ENCODE peak calls at places on chromosomes 11 and 22, in nine cellular contexts. N is CD4-positive, alpha-beta T cell; O is AG04450; C is uterus; M is NT2/D1; A is CD4-positive, CD25-positive, alpha-beta regulatory T cell; K is non-pigmented ciliary epithelial cell; D is amniotic stem cell; V is AG08395. J is an unnamed sample.

GRCh38 chr11:3614742-3615171 is 27.0 kb downstream of the ART5 start:
- DNase-seq in O (no peak), K (no peak), M (no peak), C (no peak), N (peak; percentile 12), D (no peak), V (peak; percentile 57), A (no peak), J (no peak)

GRCh38 chr11:46492540-46492939 is 101.0 kb upstream of the CHRM4 start:
- DNase-seq in N (no peak), D (no peak), V (peak; percentile 47), M (no peak), C (peak; percentile 27), O (no peak), A (no peak), K (no peak), J (no peak)

GRCh38 chr11:128707671-128708070 is 13.8 kb downstream of the FLI1 start:
- DNase-seq in K (no peak), M (no peak), V (peak; percentile 64), O (no peak), D (no peak), A (no peak), C (no peak), N (no peak), J (no peak)

GRCh38 chr11:78420796-78421209 is 3.2 kb upstream of the GAB2 start:
- DNase-seq in A (no peak), N (peak; percentile 7), V (no peak), M (no peak), C (peak; percentile 91), O (no peak), D (no peak), K (peak; percentile 55), J (no peak)

GRCh38 chr22:35582218-35582860 is 34.8 kb downstream of the MB start:
- DNase-seq in N (no peak), K (no peak), V (no peak), C (no peak), D (no peak), O (no peak), M (no peak), A (no peak), J (no peak)

GRCh38 chr11:20010861-20011225 is 149.4 kb downstream of the DBX1 start:
- DNase-seq in O (no peak), A (no peak), M (no peak), C (no peak), K (no peak), V (no peak), D (no peak), N (no peak), J (no peak)

GRCh38 chr11:91366816-91367215 is 857.8 kb upstream of the FAT3 start:
- DNase-seq in V (no peak), N (no peak), A (no peak), D (no peak), C (no peak), M (no peak), K (no peak), O (no peak), J (no peak)

GRCh38 chr11:69938206-69938605 is 119.0 kb upstream of the FGF3 start:
- DNase-seq in N (no peak), V (no peak), M (no peak), A (no peak), O (no peak), C (no peak), D (no peak), K (no peak), J (no peak)

GRCh38 chr11:78298216-78298860 is 109.6 kb downstream of the USP35 start:
- DNase-seq in V (no peak), K (no peak), A (no peak), O (no peak), N (no peak), C (no peak), M (no peak), D (no peak), J (no peak)

GRCh38 chr11:104106136-104106754 is 57.7 kb downstream of the PDGFD start:
- DNase-seq in C (no peak), A (no peak), N (no peak), V (peak; percentile 64), K (peak; percentile 32), O (peak; percentile 48), M (no peak), D (no peak), J (no peak)

GRCh38 chr11:34680918-34681554 is 60.1 kb downstream of the EHF start:
- DNase-seq in V (peak; percentile 72), K (peak; percentile 18), O (peak; percentile 4), C (no peak), N (no peak), M (no peak), D (peak; percentile 33), A (no peak), J (no peak)

GRCh38 chr11:115944596-115944995 is 440.4 kb upstream of the CADM1 start:
- DNase-seq in M (no peak), C (no peak), K (no peak), D (no peak), N (no peak), A (no peak), O (no peak), V (no peak), J (no peak)

GRCh38 chr11:35714882-35715612 is 52.5 kb downstream of the TRIM44 start:
- DNase-seq in O (no peak), C (no peak), M (no peak), V (peak; percentile 20), A (no peak), D (no peak), K (no peak), N (no peak), J (no peak)

GRCh38 chr11:75241036-75241905 is 697 bp downstream of the TPBGL start:
- DNase-seq in K (peak; percentile 19), C (peak; percentile 87), O (peak; percentile 34), A (peak; percentile 73), D (peak; percentile 64), V (peak; percentile 96), N (peak; percentile 64), M (peak; percentile 84), J (peak; percentile 77)

GRCh38 chr11:38582151-38582550 is 1984.1 kb upstream of the RAG2 start:
- DNase-seq in N (no peak), V (no peak), D (no peak), O (no peak), A (no peak), C (no peak), M (no peak), K (no peak), J (no peak)

GRCh38 chr11:64204464-64204989 is 2.0 kb upstream of the FERMT3 start:
- DNase-seq in K (peak; percentile 86), V (peak; percentile 96), N (peak; percentile 84), O (peak; percentile 95), D (peak; percentile 91), M (peak; percentile 78), C (peak; percentile 86), A (peak; percentile 71), J (peak; percentile 72)

GRCh38 chr22:25564320-25564978 is at the start of gene GRK3:
- DNase-seq in O (no peak), D (no peak), N (peak; percentile 20), V (peak; percentile 41), A (peak; percentile 44), M (peak; percentile 18), K (no peak), C (peak; percentile 73), J (no peak)

GRCh38 chr11:119484741-119485605 is 62.0 kb upstream of the THY1 start:
- DNase-seq in V (no peak), D (no peak), C (no peak), N (no peak), A (no peak), M (no peak), O (no peak), K (no peak), J (no peak)

GRCh38 chr22:31039393-31039792 is 41.7 kb upstream of the SMTN start:
- DNase-seq in N (no peak), C (peak; percentile 65), K (no peak), A (no peak), O (peak; percentile 71), M (no peak), V (peak; percentile 80), D (no peak), J (no peak)

GRCh38 chr11:69841859-69842698 is 22.9 kb upstream of the FGF3 start:
- DNase-seq in V (no peak), A (no peak), D (no peak), N (no peak), M (no peak), K (no peak), O (no peak), C (no peak), J (no peak)

GRCh38 chr22:29524440-29525191 is 28.9 kb downstream of the THOC5 start:
- DNase-seq in V (peak; percentile 47), M (no peak), C (no peak), K (no peak), D (no peak), A (no peak), N (no peak), O (no peak), J (peak; percentile 9)

GRCh38 chr11:2156416-2157182 is 4.4 kb downstream of the INS start:
- DNase-seq in K (no peak), D (peak; percentile 41), O (no peak), N (peak; percentile 28), M (no peak), V (peak; percentile 88), A (no peak), C (peak; percentile 67), J (peak; percentile 52)

GRCh38 chr11:12625438-12626071 is 48.7 kb upstream of the TEAD1 start:
- DNase-seq in C (no peak), M (no peak), D (peak; percentile 69), A (no peak), N (no peak), V (peak; percentile 18), K (peak; percentile 87), O (peak; percentile 92), J (no peak)

GRCh38 chr11:20342347-20343279 is 20.9 kb upstream of the HTATIP2 start:
- DNase-seq in M (peak; percentile 61), A (no peak), C (no peak), N (peak; percentile 14), O (no peak), V (no peak), K (no peak), D (no peak), J (no peak)

GRCh38 chr11:2089536-2090165 is 49.5 kb downstream of the IGF2 start:
- DNase-seq in N (no peak), V (peak; percentile 40), C (no peak), K (no peak), M (peak; percentile 66), A (no peak), D (no peak), O (no peak), J (peak; percentile 11)

GRCh38 chr11:103367650-103368049 is 258.4 kb downstream of the DYNC2H1 start:
- DNase-seq in O (no peak), K (no peak), V (peak; percentile 20), A (no peak), D (no peak), M (no peak), N (no peak), C (no peak), J (no peak)

GRCh38 chr11:103079833-103080232 is 12.1 kb downstream of the DCUN1D5 start:
- DNase-seq in N (no peak), M (no peak), C (no peak), D (no peak), K (no peak), O (no peak), A (no peak), V (no peak), J (no peak)

GRCh38 chr11:47466701-47467250 is 17.8 kb upstream of the RAPSN start:
- DNase-seq in N (no peak), M (no peak), D (no peak), A (no peak), O (no peak), C (no peak), V (peak; percentile 20), K (no peak), J (no peak)

GRCh38 chr11:132718711-132719641 is 813.3 kb downstream of the OPCML start:
- DNase-seq in C (no peak), O (no peak), D (no peak), K (no peak), M (peak; percentile 6), V (peak; percentile 38), A (peak; percentile 3), N (peak; percentile 55), J (peak; percentile 52)

GRCh38 chr11:35144103-35144741 is 5.3 kb downstream of the CD44 start:
- DNase-seq in A (peak; percentile 44), D (peak; percentile 38), V (peak; percentile 79), C (no peak), N (peak; percentile 71), O (peak; percentile 56), M (no peak), K (peak; percentile 45), J (peak; percentile 18)

GRCh38 chr22:45335021-45335818 is 25.5 kb downstream of the FAM118A start:
- DNase-seq in A (no peak), K (no peak), O (no peak), N (no peak), V (peak; percentile 74), D (no peak), M (no peak), C (no peak), J (no peak)